ENCODE peak calls at places on chromosome 17, in five cellular contexts. One of them, this sample, is unnamed.

GRCh38 chr17:81309140-81309858 is 14.2 kb upstream of the SLC38A10 start:
- DNase-seq in H1: no peak
- DNase-seq in K562: peak; percentile 96
- DNase-seq in GM12892: no peak
- DNase-seq in GM12878: no peak
- DNase-seq in this sample: no peak

GRCh38 chr17:77875051-77875780 is 83.3 kb upstream of the TNRC6C start:
- DNase-seq in H1: no peak
- DNase-seq in GM12878: no peak
- DNase-seq in GM12892: no peak
- DNase-seq in K562: no peak
- DNase-seq in this sample: no peak

GRCh38 chr17:19415806-19416775 is 5.1 kb downstream of the RNF112 start:
- DNase-seq in K562: no peak
- DNase-seq in GM12892: no peak
- DNase-seq in H1: no peak
- DNase-seq in GM12878: no peak
- DNase-seq in this sample: no peak

GRCh38 chr17:79137015-79137770 is 62.6 kb downstream of the ENGASE start:
- DNase-seq in GM12878: no peak
- DNase-seq in H1: no peak
- DNase-seq in GM12892: no peak
- DNase-seq in K562: no peak
- DNase-seq in this sample: no peak

GRCh38 chr17:9999948-10000695 is 95.1 kb upstream of the RCVRN start:
- DNase-seq in H1: no peak
- DNase-seq in GM12878: peak; percentile 58
- DNase-seq in GM12892: no peak
- DNase-seq in K562: no peak
- DNase-seq in this sample: no peak

GRCh38 chr17:68255731-68256538 is 8.1 kb downstream of the AMZ2 start:
- DNase-seq in K562: peak; percentile 54
- DNase-seq in GM12878: no peak
- DNase-seq in H1: no peak
- DNase-seq in GM12892: no peak
- DNase-seq in this sample: no peak

GRCh38 chr17:62804822-62805221 is 3.3 kb downstream of the MARCHF10 start:
- DNase-seq in GM12892: no peak
- DNase-seq in GM12878: no peak
- DNase-seq in K562: no peak
- DNase-seq in H1: no peak
- DNase-seq in this sample: no peak

GRCh38 chr17:182164-182751 is 808 bp upstream of the DOC2B start:
- DNase-seq in GM12878: no peak
- DNase-seq in GM12892: no peak
- DNase-seq in K562: no peak
- DNase-seq in H1: no peak
- DNase-seq in this sample: no peak

GRCh38 chr17:30558313-30559195 is 81.3 kb downstream of the GOSR1 start:
- DNase-seq in K562: no peak
- DNase-seq in GM12878: no peak
- DNase-seq in H1: no peak
- DNase-seq in GM12892: no peak
- DNase-seq in this sample: no peak

GRCh38 chr17:15364615-15365014 is 23.2 kb upstream of the TEKT3 start:
- DNase-seq in GM12878: no peak
- DNase-seq in H1: no peak
- DNase-seq in GM12892: no peak
- DNase-seq in K562: no peak
- DNase-seq in this sample: no peak

GRCh38 chr17:80279895-80280294 is 19.2 kb downstream of the RNF213 start:
- DNase-seq in GM12878: no peak
- DNase-seq in K562: no peak
- DNase-seq in GM12892: no peak
- DNase-seq in H1: no peak
- DNase-seq in this sample: no peak

GRCh38 chr17:70622382-70623260 is 453.3 kb downstream of the KCNJ2 start:
- DNase-seq in H1: peak; percentile 21
- DNase-seq in GM12892: no peak
- DNase-seq in GM12878: no peak
- DNase-seq in K562: peak; percentile 14
- DNase-seq in this sample: no peak

GRCh38 chr17:47850692-47851573 is at the start of gene SP6:
- DNase-seq in GM12878: no peak
- DNase-seq in K562: peak; percentile 89
- DNase-seq in GM12892: no peak
- DNase-seq in H1: no peak
- DNase-seq in this sample: no peak

GRCh38 chr17:32111141-32111771 is 31.0 kb upstream of the RHOT1 start:
- DNase-seq in GM12878: no peak
- DNase-seq in GM12892: no peak
- DNase-seq in K562: peak; percentile 62
- DNase-seq in H1: peak; percentile 39
- DNase-seq in this sample: no peak

GRCh38 chr17:79991924-79992656 is 43.6 kb downstream of the TBC1D16 start:
- DNase-seq in GM12878: no peak
- DNase-seq in GM12892: no peak
- DNase-seq in H1: no peak
- DNase-seq in K562: no peak
- DNase-seq in this sample: no peak

GRCh38 chr17:45409659-45410076 is 23.0 kb downstream of the ARHGAP27 start:
- DNase-seq in GM12892: no peak
- DNase-seq in K562: no peak
- DNase-seq in H1: no peak
- DNase-seq in GM12878: no peak
- DNase-seq in this sample: no peak

GRCh38 chr17:55238931-55239297 is 25.8 kb upstream of the HLF start:
- DNase-seq in K562: peak; percentile 41
- DNase-seq in H1: no peak
- DNase-seq in GM12878: no peak
- DNase-seq in GM12892: no peak
- DNase-seq in this sample: no peak

GRCh38 chr17:34011599-34011998 is 243.5 kb upstream of the CCL2 start:
- DNase-seq in H1: no peak
- DNase-seq in K562: no peak
- DNase-seq in GM12878: no peak
- DNase-seq in GM12892: no peak
- DNase-seq in this sample: no peak

GRCh38 chr17:61454095-61454931 is 2.1 kb downstream of the TBX4 start:
- DNase-seq in GM12892: no peak
- DNase-seq in K562: no peak
- DNase-seq in GM12878: no peak
- DNase-seq in H1: no peak
- DNase-seq in this sample: no peak

GRCh38 chr17:14211778-14212177 is 24.9 kb downstream of the CDRT15 start:
- DNase-seq in H1: no peak
- DNase-seq in K562: peak; percentile 15
- DNase-seq in GM12892: peak; percentile 42
- DNase-seq in GM12878: no peak
- DNase-seq in this sample: no peak

GRCh38 chr17:29241015-29241963 is 5.4 kb upstream of the CRYBA1 start:
- DNase-seq in GM12878: no peak
- DNase-seq in H1: peak; percentile 67
- DNase-seq in GM12892: no peak
- DNase-seq in K562: no peak
- DNase-seq in this sample: no peak

GRCh38 chr17:80990921-80991644 is 558 bp upstream of the CHMP6 start:
- DNase-seq in GM12892: no peak
- DNase-seq in H1: no peak
- DNase-seq in K562: no peak
- DNase-seq in GM12878: no peak
- DNase-seq in this sample: peak; percentile 14

GRCh38 chr17:13557077-13557476 is 44.7 kb downstream of the HS3ST3A1 start:
- DNase-seq in GM12892: no peak
- DNase-seq in GM12878: no peak
- DNase-seq in H1: no peak
- DNase-seq in K562: no peak
- DNase-seq in this sample: no peak

DNA sequence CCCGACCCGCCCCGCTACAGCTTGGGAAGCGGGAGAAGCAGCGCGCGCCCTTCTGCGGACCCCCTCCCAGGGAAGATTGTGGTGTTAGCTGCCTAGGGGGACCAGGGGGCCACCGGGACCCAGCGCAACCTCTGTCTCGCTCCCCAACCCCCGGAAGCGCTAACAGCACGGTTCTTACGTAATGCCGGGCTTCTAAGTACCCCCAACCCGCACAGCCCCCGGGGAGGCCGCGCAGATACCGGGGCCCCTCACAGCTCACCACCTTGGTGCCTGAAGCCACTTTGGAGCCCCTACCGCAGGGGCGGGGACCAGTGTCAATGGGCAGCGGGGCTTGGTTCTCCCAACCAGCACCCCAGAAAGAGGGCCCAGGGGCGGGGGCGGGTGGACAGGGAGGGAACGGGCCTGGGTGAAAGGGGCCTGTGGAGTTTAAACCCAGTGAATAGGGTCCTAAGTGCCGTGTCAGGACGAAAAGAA is 348 bp downstream of the MPP2 start:
- DNase-seq in H1: no peak
- DNase-seq in K562: no peak
- DNase-seq in GM12892: no peak
- DNase-seq in GM12878: no peak
- DNase-seq in this sample: no peak
- TF ChIP-seq TAF1 in H1: no peak
- TF ChIP-seq TAF1 in K562: no peak
- TF ChIP-seq TAF1 in GM12892: no peak
- TF ChIP-seq TAF1 in GM12878: no peak
- TF ChIP-seq TAF1 in this sample: no peak

GRCh38 chr17:40815381-40815780 is 7.0 kb downstream of the KRT10 start:
- DNase-seq in GM12878: no peak
- DNase-seq in K562: no peak
- DNase-seq in GM12892: no peak
- DNase-seq in H1: no peak
- DNase-seq in this sample: no peak

GRCh38 chr17:40816569-40816968 is 5.8 kb downstream of the KRT10 start:
- DNase-seq in K562: peak; percentile 46
- DNase-seq in GM12892: no peak
- DNase-seq in GM12878: no peak
- DNase-seq in H1: no peak
- DNase-seq in this sample: no peak

GRCh38 chr17:40818343-40818732 is 4.1 kb downstream of the KRT10 start:
- DNase-seq in H1: no peak
- DNase-seq in K562: no peak
- DNase-seq in GM12878: no peak
- DNase-seq in GM12892: no peak
- DNase-seq in this sample: no peak

GRCh38 chr17:40818733-40819527 is 3.5 kb downstream of the KRT10 start:
- DNase-seq in GM12892: peak; percentile 41
- DNase-seq in GM12878: no peak
- DNase-seq in K562: peak; percentile 79
- DNase-seq in H1: no peak
- DNase-seq in this sample: peak; percentile 57

GRCh38 chr17:40817103-40817682 is 5.2 kb downstream of the KRT10 start:
- DNase-seq in K562: no peak
- DNase-seq in GM12878: no peak
- DNase-seq in GM12892: no peak
- DNase-seq in H1: no peak
- DNase-seq in this sample: no peak
- TF ChIP-seq POLR2A in K562: peak; percentile 70
- TF ChIP-seq POLR2A in GM12878: no peak
- TF ChIP-seq POLR2A in GM12892: no peak
- TF ChIP-seq POLR2A in H1: no peak
- TF ChIP-seq POLR2A in this sample: no peak

GRCh38 chr17:76166906-76167305 is 25.9 kb upstream of the FOXJ1 start:
- DNase-seq in GM12878: no peak
- DNase-seq in GM12892: no peak
- DNase-seq in H1: no peak
- DNase-seq in K562: no peak
- DNase-seq in this sample: no peak

GRCh38 chr17:76163919-76164318 is 22.9 kb upstream of the FOXJ1 start:
- DNase-seq in GM12892: no peak
- DNase-seq in GM12878: no peak
- DNase-seq in K562: no peak
- DNase-seq in H1: no peak
- DNase-seq in this sample: no peak

GRCh38 chr17:76170114-76170513 is 29.1 kb upstream of the FOXJ1 start:
- DNase-seq in K562: no peak
- DNase-seq in H1: no peak
- DNase-seq in GM12892: no peak
- DNase-seq in GM12878: no peak
- DNase-seq in this sample: no peak

GRCh38 chr17:76164331-76164730 is 23.3 kb upstream of the FOXJ1 start:
- DNase-seq in GM12892: no peak
- DNase-seq in H1: no peak
- DNase-seq in K562: no peak
- DNase-seq in GM12878: no peak
- DNase-seq in this sample: no peak

DNA sequence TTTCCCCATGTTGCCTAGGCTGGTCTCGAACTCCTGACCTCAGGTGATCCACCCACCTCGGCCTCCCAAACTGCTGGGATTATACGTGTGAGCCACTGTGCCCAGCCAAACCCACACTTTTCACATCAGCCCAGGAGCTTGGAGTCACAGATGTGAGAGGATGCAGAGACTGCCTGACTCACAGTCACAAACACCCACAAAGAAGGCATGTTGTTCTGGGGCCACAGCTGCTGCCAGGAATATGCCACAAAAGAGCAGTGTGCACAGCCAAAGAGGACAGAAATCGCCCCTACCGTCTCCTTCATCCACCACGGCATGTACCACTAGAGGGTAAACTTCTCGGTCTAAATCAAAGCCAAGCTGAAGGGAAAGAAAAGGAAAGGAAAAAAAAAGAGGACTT is 25.1 kb upstream of the FOXJ1 start:
- DNase-seq in GM12892: no peak
- DNase-seq in GM12878: no peak
- DNase-seq in K562: no peak
- DNase-seq in H1: no peak
- DNase-seq in this sample: no peak
- TF ChIP-seq TAF1 in GM12892: no peak
- TF ChIP-seq TAF1 in GM12878: no peak
- TF ChIP-seq TAF1 in K562: no peak
- TF ChIP-seq TAF1 in H1: no peak
- TF ChIP-seq TAF1 in this sample: no peak

GRCh38 chr17:17682293-17682736 is 1.1 kb downstream of the RAI1 start:
- DNase-seq in K562: peak; percentile 55
- DNase-seq in H1: no peak
- DNase-seq in GM12892: peak; percentile 68
- DNase-seq in GM12878: no peak
- DNase-seq in this sample: no peak
- TF ChIP-seq POLR2A in K562: no peak
- TF ChIP-seq POLR2A in H1: no peak
- TF ChIP-seq POLR2A in GM12892: peak; percentile 74
- TF ChIP-seq POLR2A in GM12878: peak; percentile 87
- TF ChIP-seq POLR2A in this sample: peak; percentile 36